ENCODE peak calls at places on chromosome 11, in eight cellular contexts. One of them, this sample, is unnamed.

GRCh38 chr11:117819096-117820040 is 5.2 kb downstream of the FXYD2 start:
- DNase-seq in left ventricle myocardium inferior: peak; percentile 71
- DNase-seq in IMR-90: peak; percentile 63
- DNase-seq in activated CD8-positive, alpha-beta memory T cell treated with anti-CD3 and anti-CD28 coated beads, Interleukin-2, amount 50 U/mL, for 48 hours: no peak
- DNase-seq in fibroblast of gingiva: peak; percentile 15
- DNase-seq in bronchial epithelial cell: peak; percentile 59
- DNase-seq in fibroblast of villous mesenchyme: peak; percentile 63
- DNase-seq in Ammon's horn: peak; percentile 75
- DNase-seq in this sample: peak; percentile 30

GRCh38 chr11:103832762-103833161 is 203.7 kb upstream of the DDI1 start:
- DNase-seq in bronchial epithelial cell: no peak
- DNase-seq in IMR-90: peak; percentile 32
- DNase-seq in Ammon's horn: no peak
- DNase-seq in fibroblast of villous mesenchyme: no peak
- DNase-seq in left ventricle myocardium inferior: no peak
- DNase-seq in activated CD8-positive, alpha-beta memory T cell treated with anti-CD3 and anti-CD28 coated beads, Interleukin-2, amount 50 U/mL, for 48 hours: no peak
- DNase-seq in fibroblast of gingiva: no peak
- DNase-seq in this sample: peak; percentile 5

GRCh38 chr11:96567193-96567592 is 177.4 kb downstream of the JRKL start:
- DNase-seq in Ammon's horn: no peak
- DNase-seq in bronchial epithelial cell: peak; percentile 2
- DNase-seq in fibroblast of villous mesenchyme: peak; percentile 3
- DNase-seq in fibroblast of gingiva: no peak
- DNase-seq in IMR-90: no peak
- DNase-seq in activated CD8-positive, alpha-beta memory T cell treated with anti-CD3 and anti-CD28 coated beads, Interleukin-2, amount 50 U/mL, for 48 hours: no peak
- DNase-seq in left ventricle myocardium inferior: no peak
- DNase-seq in this sample: peak; percentile 44

GRCh38 chr11:12272821-12273617 is 104.4 kb upstream of the PARVA start:
- DNase-seq in activated CD8-positive, alpha-beta memory T cell treated with anti-CD3 and anti-CD28 coated beads, Interleukin-2, amount 50 U/mL, for 48 hours: no peak
- DNase-seq in fibroblast of gingiva: no peak
- DNase-seq in bronchial epithelial cell: peak; percentile 50
- DNase-seq in fibroblast of villous mesenchyme: no peak
- DNase-seq in left ventricle myocardium inferior: no peak
- DNase-seq in IMR-90: peak; percentile 61
- DNase-seq in Ammon's horn: no peak
- DNase-seq in this sample: peak; percentile 56

GRCh38 chr11:74822187-74822586 is 73.5 kb downstream of the RNF169 start:
- DNase-seq in bronchial epithelial cell: no peak
- DNase-seq in left ventricle myocardium inferior: no peak
- DNase-seq in Ammon's horn: peak; percentile 73
- DNase-seq in IMR-90: peak; percentile 94
- DNase-seq in fibroblast of villous mesenchyme: peak; percentile 95
- DNase-seq in fibroblast of gingiva: peak; percentile 89
- DNase-seq in activated CD8-positive, alpha-beta memory T cell treated with anti-CD3 and anti-CD28 coated beads, Interleukin-2, amount 50 U/mL, for 48 hours: no peak
- DNase-seq in this sample: peak; percentile 36

GRCh38 chr11:19444231-19444630 is 203.5 kb upstream of the E2F8 start:
- DNase-seq in left ventricle myocardium inferior: no peak
- DNase-seq in Ammon's horn: no peak
- DNase-seq in bronchial epithelial cell: no peak
- DNase-seq in activated CD8-positive, alpha-beta memory T cell treated with anti-CD3 and anti-CD28 coated beads, Interleukin-2, amount 50 U/mL, for 48 hours: no peak
- DNase-seq in fibroblast of villous mesenchyme: peak; percentile 81
- DNase-seq in IMR-90: peak; percentile 50
- DNase-seq in fibroblast of gingiva: peak; percentile 57
- DNase-seq in this sample: no peak

GRCh38 chr11:27717377-27717776 is 17.1 kb upstream of the BDNF start:
- DNase-seq in activated CD8-positive, alpha-beta memory T cell treated with anti-CD3 and anti-CD28 coated beads, Interleukin-2, amount 50 U/mL, for 48 hours: no peak
- DNase-seq in fibroblast of villous mesenchyme: no peak
- DNase-seq in Ammon's horn: no peak
- DNase-seq in bronchial epithelial cell: no peak
- DNase-seq in fibroblast of gingiva: no peak
- DNase-seq in IMR-90: no peak
- DNase-seq in left ventricle myocardium inferior: no peak
- DNase-seq in this sample: no peak

GRCh38 chr11:97745515-97746050 is 1275.2 kb upstream of the CNTN5 start:
- DNase-seq in bronchial epithelial cell: no peak
- DNase-seq in fibroblast of villous mesenchyme: no peak
- DNase-seq in activated CD8-positive, alpha-beta memory T cell treated with anti-CD3 and anti-CD28 coated beads, Interleukin-2, amount 50 U/mL, for 48 hours: no peak
- DNase-seq in IMR-90: no peak
- DNase-seq in fibroblast of gingiva: no peak
- DNase-seq in left ventricle myocardium inferior: no peak
- DNase-seq in Ammon's horn: no peak
- DNase-seq in this sample: no peak

GRCh38 chr11:1027483-1028290 is 8.8 kb downstream of the MUC6 start:
- DNase-seq in fibroblast of villous mesenchyme: no peak
- DNase-seq in activated CD8-positive, alpha-beta memory T cell treated with anti-CD3 and anti-CD28 coated beads, Interleukin-2, amount 50 U/mL, for 48 hours: no peak
- DNase-seq in Ammon's horn: no peak
- DNase-seq in IMR-90: no peak
- DNase-seq in fibroblast of gingiva: no peak
- DNase-seq in left ventricle myocardium inferior: no peak
- DNase-seq in bronchial epithelial cell: no peak
- DNase-seq in this sample: no peak